ENCODE peak calls at places on chromosome 14, in five cellular contexts. B is heart left ventricle, S is HCT116, V is upper lobe of left lung, E is K562. N is an unnamed sample.

GRCh38 chr14:81400202-81400678 is at the start of gene STON2:
- ATAC-seq in E (peak), S (peak), V (peak), B (peak), N (peak)

GRCh38 chr14:52248057-52248456 is 19.4 kb upstream of the PTGDR start:
- ATAC-seq in V (no peak), B (no peak), S (no peak), E (no peak), N (no peak)

GRCh38 chr14:61404637-61405036 is 83.3 kb downstream of the PRKCH start:
- ATAC-seq in E (no peak), S (no peak), V (no peak), B (no peak), N (no peak)

GRCh38 chr14:62546862-62547474 is 498.3 kb downstream of the KCNH5 start:
- ATAC-seq in B (no peak), S (no peak), V (no peak), E (no peak), N (no peak)

GRCh38 chr14:22334275-22334577 is 254.8 kb downstream of the DAD1 start:
- ATAC-seq in B (no peak), V (no peak), S (no peak), E (no peak), N (no peak)

GRCh38 chr14:89773644-89774316 is 180.8 kb downstream of the EFCAB11 start:
- ATAC-seq in V (peak), S (peak), E (peak), B (peak), N (no peak)

GRCh38 chr14:57498035-57498434 is 4.4 kb upstream of the CCDC198 start:
- ATAC-seq in E (no peak), V (no peak), S (no peak), B (no peak), N (no peak)

GRCh38 chr14:61091657-61092273 is 110.7 kb downstream of the SLC38A6 start:
- ATAC-seq in V (no peak), B (no peak), E (no peak), S (no peak), N (no peak)

GRCh38 chr14:21367582-21368144 is 16.2 kb downstream of the SUPT16H start:
- ATAC-seq in V (no peak), E (no peak), S (no peak), B (no peak), N (no peak)

GRCh38 chr14:52531481-52531880 is 20.8 kb downstream of the TXNDC16 start:
- ATAC-seq in E (no peak), S (no peak), V (no peak), B (no peak), N (no peak)

GRCh38 chr14:21017528-21018245 is 7.2 kb downstream of the NDRG2 start:
- ATAC-seq in B (no peak), V (no peak), S (no peak), E (no peak), N (no peak)

GRCh38 chr14:102417118-102417517 is 54.4 kb downstream of the TECPR2 start:
- ATAC-seq in V (no peak), S (no peak), E (no peak), B (no peak), N (no peak)

GRCh38 chr14:20494935-20495766 is 10.2 kb upstream of the RNASE10 start:
- ATAC-seq in E (no peak), V (peak), B (no peak), S (peak), N (no peak)

GRCh38 chr14:70753518-70753953 is 55.8 kb downstream of the MAP3K9 start:
- ATAC-seq in E (no peak), V (peak), B (no peak), S (no peak), N (no peak)
- TF ChIP-seq POLR2A in E (no peak), V (no peak), B (no peak), S (no peak), N (no peak)

GRCh38 chr14:50344831-50345563 is 32.9 kb downstream of the DMAC2L start:
- ATAC-seq in S (no peak), B (no peak), E (no peak), V (no peak), N (no peak)

GRCh38 chr14:50342211-50343080 is 30.3 kb downstream of the DMAC2L start:
- ATAC-seq in S (no peak), B (peak), E (peak), V (peak), N (peak)

GRCh38 chr14:50345891-50346422 is 33.8 kb downstream of the DMAC2L start:
- ATAC-seq in S (no peak), B (no peak), E (no peak), V (no peak), N (no peak)

GRCh38 chr14:50343424-50343823 is 31.3 kb downstream of the DMAC2L start:
- ATAC-seq in S (no peak), V (no peak), B (peak), E (no peak), N (no peak)

GRCh38 chr14:50344116-50344775 is 32.1 kb downstream of the DMAC2L start:
- ATAC-seq in B (no peak), S (no peak), E (no peak), V (no peak), N (no peak)
- H3K27ac ChIP-seq in B (no peak), S (no peak), E (no peak), V (no peak), N (peak)

GRCh38 chr14:94545131-94545841 is 16.0 kb upstream of the SERPINA4 start:
- ATAC-seq in E (no peak), S (no peak), B (no peak), V (no peak), N (no peak)
- TF ChIP-seq POLR2A in E (no peak), S (no peak), B (no peak), V (no peak), N (no peak)

DNA sequence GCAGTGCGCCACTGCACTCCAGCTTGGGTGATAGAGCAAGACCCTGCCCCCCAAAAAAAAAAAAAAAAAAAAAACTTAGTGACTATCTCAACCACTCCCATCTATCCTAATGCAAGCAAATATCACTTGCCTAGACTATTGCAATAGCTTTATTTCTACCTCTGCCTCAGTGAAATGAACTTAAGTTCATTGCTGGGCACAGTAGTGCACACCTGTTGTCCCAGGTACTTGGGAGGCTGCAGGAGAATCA is 4.3 kb downstream of the RPS29 start:
- ATAC-seq in V (no peak), B (no peak), E (no peak), S (no peak), N (no peak)
- H3K27ac ChIP-seq in V (no peak), B (no peak), E (no peak), S (peak), N (no peak)

GRCh38 chr14:73851567-73852382 is at the start of gene PTGR2:
- ATAC-seq in E (peak), V (peak), B (peak), S (peak), N (peak)
- TF ChIP-seq POLR2A in E (peak), V (no peak), B (no peak), S (peak), N (peak)

DNA sequence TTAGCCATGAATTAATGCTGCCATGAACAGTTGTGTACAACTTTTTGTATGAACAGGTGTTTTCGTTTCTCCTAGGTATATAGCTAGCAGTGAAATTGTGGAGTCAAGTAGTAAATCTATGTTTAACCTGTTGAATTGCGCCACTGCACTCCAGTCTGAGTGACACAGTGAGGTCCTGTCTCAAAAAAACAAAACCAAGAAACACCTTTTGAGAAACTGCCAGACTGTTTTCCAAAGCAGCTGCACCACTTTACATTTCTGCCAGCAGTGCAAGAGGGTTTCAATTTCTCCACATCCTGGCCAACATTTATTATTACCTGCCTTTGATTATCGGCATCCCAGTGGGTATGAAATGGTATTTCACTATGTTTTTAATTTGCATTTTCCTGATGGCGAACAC is 3.3 kb upstream of the PLEKHG3 start:
- ATAC-seq in E (no peak), B (no peak), S (no peak), V (no peak), N (no peak)
- H3K27ac ChIP-seq in E (no peak), B (no peak), S (no peak), V (no peak), N (no peak)

N was measured in gastroesophageal sphincter.